ENCODE peak calls at places on chromosome 6, in ten cellular contexts. L, W, P, D, F, Y, G, T, I and U are unnamed samples. For H3K9me3, the result is how much of the 10 kb centered on the place peaks cover.

GRCh38 chr6:79713701-79714322 is 82.7 kb downstream of the SH3BGRL2 start:
- DNase-seq in L (no peak), W (peak), P (peak), D (peak), F (peak), Y (peak), G (no peak), T (no peak), I (peak), U (peak)

GRCh38 chr6:42417641-42418112 is 34.0 kb downstream of the TRERF1 start:
- DNase-seq in L (no peak), W (no peak), P (peak), D (no peak), F (no peak), Y (peak), G (no peak), T (no peak), I (no peak), U (peak)

GRCh38 chr6:111565316-111566221 is 40.1 kb downstream of the TRAF3IP2 start:
- DNase-seq in L (no peak), W (no peak), P (peak), D (no peak), F (peak), Y (no peak), G (no peak), T (no peak), I (no peak), U (no peak)

GRCh38 chr6:106253194-106253593 is 72.4 kb downstream of the ATG5 start:
- DNase-seq in L (no peak), W (no peak), P (no peak), D (no peak), F (peak), Y (peak), G (no peak), T (no peak), I (no peak), U (no peak)

GRCh38 chr6:37990762-37991525 is 171.4 kb downstream of the ZFAND3 start:
- DNase-seq in L (no peak), W (no peak), P (no peak), D (no peak), F (peak), Y (peak), G (no peak), T (no peak), I (peak), U (no peak)

GRCh38 chr6:154491567-154492470 is 18.7 kb downstream of the CNKSR3 start:
- DNase-seq in L (no peak), W (no peak), P (no peak), D (no peak), F (no peak), Y (no peak), G (no peak), T (no peak), I (no peak), U (no peak)

GRCh38 chr6:25318589-25318988 is 39.4 kb downstream of the CARMIL1 start:
- DNase-seq in L (no peak), W (no peak), P (no peak), D (no peak), F (no peak), Y (no peak), G (no peak), T (no peak), I (no peak), U (no peak)

GRCh38 chr6:64013061-64013410 is 377.4 kb downstream of the PHF3 start:
- DNase-seq in L (no peak), W (no peak), P (no peak), D (no peak), F (no peak), Y (peak), G (no peak), T (no peak), I (no peak), U (no peak)

GRCh38 chr6:113979930-113980329 is 9.0 kb upstream of the HDAC2 start:
- DNase-seq in L (no peak), W (no peak), P (no peak), D (no peak), F (no peak), Y (no peak), G (no peak), T (no peak), I (no peak), U (no peak)

GRCh38 chr6:131951576-131952230 is 531 bp upstream of the CCN2 start:
- DNase-seq in L (no peak), W (no peak), P (no peak), D (no peak), F (peak), Y (peak), G (no peak), T (no peak), I (no peak), U (no peak)

GRCh38 chr6:133130863-133131262 is 110.3 kb upstream of the EYA4 start:
- DNase-seq in L (peak), W (no peak), P (no peak), D (no peak), F (peak), Y (peak), G (peak), T (peak), I (peak), U (no peak)

GRCh38 chr6:89433637-89434499 is 916 bp downstream of the ANKRD6 start:
- DNase-seq in L (no peak), W (peak), P (peak), D (peak), F (no peak), Y (peak), G (peak), T (peak), I (no peak), U (peak)

GRCh38 chr6:161301338-161301737 is 27.5 kb upstream of the AGPAT4 start:
- DNase-seq in L (no peak), W (no peak), P (no peak), D (no peak), F (no peak), Y (peak), G (no peak), T (no peak), I (no peak), U (no peak)

GRCh38 chr6:63573899-63574553 is 1.7 kb downstream of the LOC128125822 start:
- DNase-seq in L (no peak), W (peak), P (peak), D (peak), F (peak), Y (peak), G (no peak), T (no peak), I (no peak), U (peak)

GRCh38 chr6:151044465-151045441 is 179.3 kb downstream of the MTHFD1L start:
- DNase-seq in L (no peak), W (peak), P (peak), D (peak), F (peak), Y (peak), G (peak), T (peak), I (peak), U (no peak)

GRCh38 chr6:55794136-55794812 is 81.1 kb downstream of the BMP5 start:
- DNase-seq in L (no peak), W (no peak), P (no peak), D (no peak), F (peak), Y (peak), G (no peak), T (no peak), I (no peak), U (no peak)

GRCh38 chr6:167161895-167162467 is 4.2 kb upstream of the GPR31 start:
- DNase-seq in L (no peak), W (no peak), P (no peak), D (no peak), F (peak), Y (no peak), G (no peak), T (no peak), I (no peak), U (no peak)

GRCh38 chr6:136404627-136405310 is 115.1 kb upstream of the BCLAF1 start:
- DNase-seq in L (no peak), W (no peak), P (no peak), D (no peak), F (no peak), Y (no peak), G (no peak), T (no peak), I (no peak), U (no peak)

GRCh38 chr6:56570434-56571359 is 72.0 kb downstream of the DST start:
- DNase-seq in L (no peak), W (no peak), P (no peak), D (no peak), F (peak), Y (peak), G (no peak), T (no peak), I (peak), U (no peak)

GRCh38 chr6:155595264-155595663 is 139.6 kb upstream of the NOX3 start:
- DNase-seq in L (no peak), W (no peak), P (no peak), D (no peak), F (no peak), Y (no peak), G (no peak), T (no peak), I (no peak), U (no peak)

GRCh38 chr6:14442250-14442649 is 324.7 kb downstream of the CD83 start:
- DNase-seq in L (no peak), W (no peak), P (no peak), D (no peak), F (no peak), Y (no peak), G (no peak), T (no peak), I (no peak), U (no peak)

GRCh38 chr6:19934996-19935591 is 97.9 kb downstream of the ID4 start:
- DNase-seq in L (no peak), W (no peak), P (no peak), D (no peak), F (no peak), Y (no peak), G (peak), T (no peak), I (no peak), U (no peak)

DNA sequence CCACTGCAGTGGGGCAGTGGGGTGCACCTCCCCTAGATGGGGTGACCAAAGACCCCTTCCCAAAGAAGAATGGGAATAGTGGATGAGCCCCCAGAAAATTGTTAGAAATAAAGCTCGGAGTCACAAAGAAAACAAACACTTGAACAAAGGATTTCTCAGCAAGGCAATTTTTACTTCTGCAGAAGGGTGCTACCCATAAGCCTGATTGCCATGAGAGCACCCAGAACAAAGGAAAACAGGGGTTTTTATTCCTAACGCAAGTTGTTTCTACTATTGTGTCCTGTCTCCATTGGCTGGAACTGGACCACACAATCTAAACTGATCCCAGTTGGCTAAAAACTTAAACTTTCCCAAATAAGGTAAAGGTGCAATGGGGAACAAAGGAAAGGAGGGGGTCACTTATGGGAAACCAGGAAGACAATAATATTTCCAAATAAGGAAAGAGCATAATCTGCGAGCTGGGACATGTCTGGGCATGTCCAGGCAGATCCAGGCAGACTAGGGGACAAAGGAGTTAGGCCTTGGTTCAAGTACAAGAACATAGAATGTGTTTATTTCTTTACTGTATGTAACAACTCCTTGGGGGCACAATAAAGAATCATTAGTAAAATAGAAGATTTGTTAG is 20.0 kb downstream of the HLA-B start:
- DNase-seq in L (no peak), W (no peak), P (no peak), D (no peak), F (no peak), Y (no peak), G (no peak), T (no peak), I (no peak), U (no peak)
- H3K9me3 ChIP-seq in L (half or more), W (under half), P (under half), D (under half), F (under half), Y (under half), G (under half), T (half or more), I (under half), U (under half)

GRCh38 chr6:52574709-52575489 is 2.0 kb downstream of the TRAM2 start:
- DNase-seq in L (no peak), W (peak), P (peak), D (peak), F (no peak), Y (no peak), G (peak), T (no peak), I (no peak), U (peak)

GRCh38 chr6:52572536-52572935 is 4.3 kb downstream of the TRAM2 start:
- DNase-seq in L (no peak), W (no peak), P (no peak), D (no peak), F (no peak), Y (no peak), G (no peak), T (no peak), I (no peak), U (no peak)

GRCh38 chr6:52571099-52571755 is 5.6 kb downstream of the TRAM2 start:
- DNase-seq in L (no peak), W (no peak), P (no peak), D (no peak), F (no peak), Y (no peak), G (no peak), T (no peak), I (no peak), U (no peak)

GRCh38 chr6:52575490-52575868 is 1.4 kb downstream of the TRAM2 start:
- DNase-seq in L (no peak), W (no peak), P (no peak), D (no peak), F (no peak), Y (no peak), G (no peak), T (no peak), I (no peak), U (no peak)

GRCh38 chr6:52573295-52573694 is 3.6 kb downstream of the TRAM2 start:
- DNase-seq in L (no peak), W (no peak), P (no peak), D (no peak), F (peak), Y (peak), G (no peak), T (no peak), I (no peak), U (no peak)
- TF ChIP-seq CTCF in L (no peak), W (no peak), P (no peak), D (no peak), F (no peak), Y (peak), G (no peak), T (no peak), I (no peak), U (no peak)

GRCh38 chr6:2578729-2579128 is 172.0 kb downstream of the MYLK4 start:
- DNase-seq in L (no peak), W (no peak), P (no peak), D (no peak), F (peak), Y (peak), G (no peak), T (no peak), I (no peak), U (no peak)
- H3K4me3 ChIP-seq in L (no peak), W (no peak), P (no peak), D (no peak), F (no peak), Y (no peak), G (no peak), T (no peak), I (no peak), U (no peak)

DNA sequence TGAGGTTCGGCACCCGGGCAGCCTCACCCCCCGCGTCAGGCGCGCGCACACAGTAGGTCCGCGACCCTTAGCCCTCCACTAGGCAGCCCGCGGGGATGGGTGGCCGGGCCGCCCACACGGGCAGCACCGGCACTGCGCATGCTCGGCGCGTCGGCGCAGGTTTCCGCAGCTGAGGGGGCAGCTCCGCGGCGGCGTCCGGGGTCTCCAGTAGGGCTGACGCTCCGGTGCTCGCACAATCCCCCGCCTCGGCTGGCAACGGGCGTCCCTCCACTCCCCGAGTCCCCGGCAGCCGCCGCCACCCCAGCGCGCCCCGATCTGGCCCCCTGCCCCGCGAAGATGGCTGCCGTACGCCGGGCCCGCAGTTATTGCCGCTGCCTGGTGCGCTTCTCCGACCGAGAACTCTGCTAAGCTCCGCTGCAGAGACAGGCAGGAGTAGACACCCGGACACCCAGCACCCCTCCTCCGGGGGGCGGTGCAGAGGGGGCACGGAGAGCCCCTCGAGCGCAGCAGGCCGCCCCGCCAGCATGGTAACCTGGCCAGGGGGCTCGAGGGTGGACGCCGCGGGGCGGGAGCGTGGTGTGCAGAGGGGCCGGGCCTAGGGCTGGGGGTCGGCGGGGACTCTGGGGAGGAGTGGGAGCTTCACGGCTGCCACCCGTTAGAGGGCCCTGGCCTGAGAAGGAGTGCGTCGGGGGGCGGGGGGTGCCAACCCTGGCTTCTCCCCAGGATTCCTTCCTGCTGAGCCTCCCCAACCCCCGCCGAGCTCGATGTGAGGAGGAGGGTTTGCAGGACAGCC is at the start of gene FBXO9:
- DNase-seq in L (peak), W (peak), P (peak), D (peak), F (peak), Y (peak), G (peak), T (peak), I (peak), U (peak)
- H3K9me3 ChIP-seq in L (under half), W (under half), P (under half), D (under half), F (under half), Y (under half), G (under half), T (under half), I (under half), U (under half)

GRCh38 chr6:12083763-12084162 is 71.7 kb downstream of the HIVEP1 start:
- DNase-seq in L (no peak), W (no peak), P (no peak), D (no peak), F (no peak), Y (peak), G (no peak), T (no peak), I (no peak), U (no peak)
- TF ChIP-seq CTCF in L (no peak), W (no peak), P (no peak), D (no peak), F (no peak), Y (no peak), G (no peak), T (no peak), I (no peak), U (no peak)

GRCh38 chr6:7696061-7696460 is 29.8 kb upstream of the BMP6 start:
- DNase-seq in L (no peak), W (no peak), P (no peak), D (no peak), F (no peak), Y (no peak), G (no peak), T (no peak), I (no peak), U (no peak)

GRCh38 chr6:7691675-7692452 is 34.0 kb upstream of the BMP6 start:
- DNase-seq in L (no peak), W (peak), P (peak), D (peak), F (peak), Y (peak), G (no peak), T (no peak), I (peak), U (no peak)

GRCh38 chr6:7691021-7691420 is 34.9 kb upstream of the BMP6 start:
- DNase-seq in L (no peak), W (no peak), P (no peak), D (no peak), F (peak), Y (no peak), G (no peak), T (no peak), I (no peak), U (no peak)

GRCh38 chr6:7693827-7694226 is 32.1 kb upstream of the BMP6 start:
- DNase-seq in L (no peak), W (no peak), P (no peak), D (no peak), F (no peak), Y (no peak), G (no peak), T (no peak), I (no peak), U (no peak)

GRCh38 chr6:7692453-7692784 is 33.5 kb upstream of the BMP6 start:
- DNase-seq in L (no peak), W (no peak), P (no peak), D (no peak), F (no peak), Y (no peak), G (no peak), T (no peak), I (no peak), U (no peak)
- H3K4me3 ChIP-seq in L (no peak), W (no peak), P (no peak), D (no peak), F (peak), Y (no peak), G (no peak), T (no peak), I (peak), U (no peak)

GRCh38 chr6:22647671-22648070 is 78.3 kb downstream of the HDGFL1 start:
- DNase-seq in L (no peak), W (no peak), P (no peak), D (no peak), F (no peak), Y (peak), G (no peak), T (no peak), I (no peak), U (no peak)

GRCh38 chr6:22656696-22657340 is 87.5 kb downstream of the HDGFL1 start:
- DNase-seq in L (no peak), W (no peak), P (no peak), D (no peak), F (no peak), Y (no peak), G (no peak), T (no peak), I (no peak), U (no peak)

GRCh38 chr6:22657341-22657985 is 88.1 kb downstream of the HDGFL1 start:
- DNase-seq in L (no peak), W (no peak), P (no peak), D (no peak), F (no peak), Y (peak), G (peak), T (no peak), I (no peak), U (no peak)

GRCh38 chr6:22653980-22654610 is 84.7 kb downstream of the HDGFL1 start:
- DNase-seq in L (no peak), W (no peak), P (no peak), D (no peak), F (peak), Y (peak), G (no peak), T (no peak), I (no peak), U (no peak)

DNA sequence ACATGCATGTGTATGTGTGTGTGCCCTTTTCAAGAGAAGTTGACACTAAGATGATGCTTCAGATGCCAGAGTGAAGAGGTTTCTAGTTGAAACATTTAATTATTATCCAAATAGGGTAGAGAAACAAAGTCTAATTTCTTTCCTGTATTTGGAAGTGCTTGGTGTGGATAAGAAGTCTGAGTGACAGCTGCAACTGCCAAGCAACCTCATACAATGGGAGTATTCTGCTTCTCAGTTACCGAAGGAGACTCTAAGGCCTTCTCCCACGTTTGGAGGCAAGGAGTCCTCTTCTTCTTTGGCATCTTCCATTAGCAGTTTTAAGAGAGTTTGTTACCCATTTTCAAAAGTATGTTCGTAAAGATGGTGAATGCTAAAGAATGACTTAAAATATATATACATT is 82.4 kb downstream of the HDGFL1 start:
- DNase-seq in L (no peak), W (no peak), P (no peak), D (no peak), F (no peak), Y (no peak), G (no peak), T (no peak), I (no peak), U (no peak)
- H3K9me3 ChIP-seq in L (under half), W (under half), P (under half), D (under half), F (under half), Y (under half), G (under half), T (under half), I (under half), U (under half)